ENCODE peak calls at places on chromosome 1, in four cellular contexts. B, K, H and A are unnamed samples.
A peak's percentile ranks its signal among the peaks of the same experiment; 100 is the strongest.

GRCh38 chr1:242404296-242404695 is 120.2 kb downstream of the PLD5 start:
- DNase-seq in H (no peak), K (no peak), B (no peak), A (no peak)

GRCh38 chr1:248787430-248787829 is 31.9 kb upstream of the LYPD8 start:
- DNase-seq in K (no peak), H (no peak), B (no peak), A (no peak)

GRCh38 chr1:3515774-3516480 is 61.5 kb downstream of the ARHGEF16 start:
- DNase-seq in H (no peak), K (no peak), B (no peak), A (no peak)

GRCh38 chr1:224592636-224593579 is 23.2 kb upstream of the CNIH3 start:
- DNase-seq in K (no peak), H (peak; percentile 7), B (peak; percentile 59), A (peak; percentile 17)

GRCh38 chr1:178031856-178032320 is 62.0 kb upstream of the RASAL2 start:
- DNase-seq in H (no peak), B (no peak), K (peak; percentile 93), A (peak; percentile 74)

GRCh38 chr1:186474208-186474607 is 13.3 kb upstream of the PDC start:
- DNase-seq in B (no peak), K (no peak), H (no peak), A (no peak)

GRCh38 chr1:12473596-12474329 is 144.2 kb downstream of the DHRS3 start:
- DNase-seq in H (no peak), K (no peak), B (no peak), A (no peak)

GRCh38 chr1:41515131-41515678 is 30.7 kb upstream of the EDN2 start:
- DNase-seq in H (no peak), B (no peak), K (no peak), A (no peak)

GRCh38 chr1:5649795-5650194 is 342.4 kb downstream of the NPHP4 start:
- DNase-seq in B (no peak), K (no peak), H (no peak), A (no peak)

GRCh38 chr1:221663321-221663720 is 78.6 kb downstream of the DUSP10 start:
- DNase-seq in K (no peak), H (no peak), B (peak; percentile 84), A (no peak)

GRCh38 chr1:205458777-205459566 is 3.1 kb upstream of the BLACAT1 start:
- DNase-seq in B (no peak), K (no peak), H (no peak), A (no peak)

GRCh38 chr1:151881479-151881878 is 27.8 kb downstream of the THEM4 start:
- DNase-seq in K (no peak), B (no peak), H (no peak), A (no peak)

GRCh38 chr1:150576367-150576711 is 3.1 kb downstream of the MCL1 start:
- DNase-seq in B (no peak), K (no peak), H (no peak), A (no peak)

GRCh38 chr1:162019006-162019405 is 4.7 kb downstream of the OLFML2B start:
- DNase-seq in K (no peak), B (peak; percentile 97), H (no peak), A (no peak)

GRCh38 chr1:33517596-33518250 is 45.3 kb downstream of the ZSCAN20 start:
- DNase-seq in H (no peak), K (no peak), B (no peak), A (no peak)

GRCh38 chr1:55420021-55420420 is 204.9 kb upstream of the USP24 start:
- DNase-seq in H (no peak), B (no peak), K (no peak), A (no peak)

GRCh38 chr1:20654104-20654690 is 7.0 kb downstream of the DDOST start:
- DNase-seq in H (no peak), B (no peak), K (no peak), A (no peak)

GRCh38 chr1:38777464-38777957 is 82.1 kb downstream of the RRAGC start:
- DNase-seq in B (no peak), H (no peak), K (no peak), A (no peak)

GRCh38 chr1:230832466-230832865 is 35.9 kb downstream of the C1orf198 start:
- DNase-seq in B (no peak), K (no peak), H (no peak), A (no peak)

GRCh38 chr1:115782571-115783281 is 14.2 kb upstream of the CASQ2 start:
- DNase-seq in K (no peak), H (no peak), B (peak; percentile 71), A (no peak)

GRCh38 chr1:198212675-198213074 is 55.9 kb downstream of the NEK7 start:
- DNase-seq in B (peak; percentile 69), H (no peak), K (no peak), A (no peak)

GRCh38 chr1:114353233-114353632 is 157.8 kb downstream of the TRIM33 start:
- DNase-seq in B (no peak), H (peak; percentile 29), K (peak; percentile 80), A (no peak)

GRCh38 chr1:236083650-236084385 is 18.9 kb upstream of the NID1 start:
- DNase-seq in H (no peak), K (no peak), B (no peak), A (no peak)

GRCh38 chr1:67213164-67213563 is 46.9 kb downstream of the IL23R start:
- DNase-seq in K (no peak), B (no peak), H (no peak), A (no peak)

GRCh38 chr1:119159963-119160362 is 19.5 kb upstream of the WARS2 start:
- DNase-seq in K (no peak), H (no peak), B (no peak), A (no peak)

GRCh38 chr1:226656601-226657277 is 82.3 kb downstream of the ITPKB start:
- DNase-seq in H (no peak), B (no peak), K (no peak), A (no peak)

GRCh38 chr1:150405660-150406059 is 41.7 kb downstream of the RPRD2 start:
- DNase-seq in K (no peak), H (no peak), B (no peak), A (no peak)

GRCh38 chr1:9160079-9160717 is 31.3 kb upstream of the GPR157 start:
- DNase-seq in K (no peak), B (no peak), H (no peak), A (no peak)

GRCh38 chr1:13651279-13651678 is 48.7 kb upstream of the PRDM2 start:
- DNase-seq in H (no peak), B (no peak), K (no peak), A (no peak)

GRCh38 chr1:199067483-199067882 is 428.6 kb downstream of the PTPRC start:
- DNase-seq in K (no peak), H (peak; percentile 33), B (no peak), A (no peak)

GRCh38 chr1:74964508-74964907 is 169.7 kb upstream of the LHX8 start:
- DNase-seq in H (no peak), B (no peak), K (no peak), A (no peak)

GRCh38 chr1:44545961-44546360 is 128.3 kb downstream of the TMEM53 start:
- DNase-seq in K (no peak), B (no peak), H (no peak), A (no peak)

GRCh38 chr1:233962878-233963277 is 58.4 kb downstream of the SLC35F3 start:
- DNase-seq in B (no peak), K (no peak), H (no peak), A (no peak)

GRCh38 chr1:36829066-36829465 is 205.2 kb downstream of the GRIK3 start:
- DNase-seq in K (no peak), B (no peak), H (no peak), A (no peak)

GRCh38 chr1:84708031-84708430 is 17.8 kb upstream of the SSX2IP start:
- DNase-seq in K (no peak), B (no peak), H (no peak), A (no peak)

GRCh38 chr1:89589515-89589914 is 43.4 kb upstream of the LRRC8C start:
- DNase-seq in K (no peak), B (no peak), H (no peak), A (no peak)

GRCh38 chr1:38272515-38272914 is 225.9 kb upstream of the POU3F1 start:
- DNase-seq in H (no peak), B (no peak), K (no peak), A (no peak)

GRCh38 chr1:111738133-111738435 is 1.1 kb downstream of the INKA2 start:
- DNase-seq in H (no peak), B (no peak), K (no peak), A (no peak)

GRCh38 chr1:37622131-37622530 is 12.6 kb downstream of the RSPO1 start:
- DNase-seq in H (no peak), K (no peak), B (no peak), A (no peak)

GRCh38 chr1:245614476-245614875 is 459.7 kb downstream of the KIF26B start:
- DNase-seq in K (no peak), H (no peak), B (no peak), A (peak; percentile 2)
- TF ChIP-seq CTCF in K (no peak), H (no peak), B (no peak), A (no peak)

GRCh38 chr1:29332204-29332603 is 95.9 kb downstream of the PTPRU start:
- DNase-seq in B (no peak), K (peak; percentile 29), H (no peak), A (no peak)
- TF ChIP-seq CTCF in B (peak; percentile 65), K (no peak), H (peak; percentile 58), A (peak; percentile 40)

DNA sequence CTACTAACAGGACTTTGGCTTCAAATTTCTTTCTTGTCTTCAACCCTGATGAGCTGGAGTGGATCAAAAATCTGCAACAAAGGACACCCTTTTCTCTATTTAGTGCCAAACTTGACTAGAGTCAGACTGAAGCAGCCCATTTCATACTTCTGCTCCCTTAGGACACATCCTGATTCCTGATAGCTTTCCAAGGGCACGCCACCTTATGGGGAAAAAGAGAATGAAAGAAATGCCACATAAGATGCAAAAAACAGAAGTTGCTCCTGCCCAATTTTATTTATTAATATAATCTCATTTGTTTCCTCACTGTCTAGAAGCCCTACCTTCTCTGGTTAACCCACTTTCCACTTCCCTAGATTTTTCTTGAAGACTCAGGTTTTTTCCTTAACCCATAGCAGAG is 72.7 kb upstream of the NBPF4 start:
- DNase-seq in K (no peak), B (no peak), H (no peak), A (no peak)
- TF ChIP-seq CTCF in K (no peak), B (peak; percentile 48), H (no peak), A (no peak)

DNA sequence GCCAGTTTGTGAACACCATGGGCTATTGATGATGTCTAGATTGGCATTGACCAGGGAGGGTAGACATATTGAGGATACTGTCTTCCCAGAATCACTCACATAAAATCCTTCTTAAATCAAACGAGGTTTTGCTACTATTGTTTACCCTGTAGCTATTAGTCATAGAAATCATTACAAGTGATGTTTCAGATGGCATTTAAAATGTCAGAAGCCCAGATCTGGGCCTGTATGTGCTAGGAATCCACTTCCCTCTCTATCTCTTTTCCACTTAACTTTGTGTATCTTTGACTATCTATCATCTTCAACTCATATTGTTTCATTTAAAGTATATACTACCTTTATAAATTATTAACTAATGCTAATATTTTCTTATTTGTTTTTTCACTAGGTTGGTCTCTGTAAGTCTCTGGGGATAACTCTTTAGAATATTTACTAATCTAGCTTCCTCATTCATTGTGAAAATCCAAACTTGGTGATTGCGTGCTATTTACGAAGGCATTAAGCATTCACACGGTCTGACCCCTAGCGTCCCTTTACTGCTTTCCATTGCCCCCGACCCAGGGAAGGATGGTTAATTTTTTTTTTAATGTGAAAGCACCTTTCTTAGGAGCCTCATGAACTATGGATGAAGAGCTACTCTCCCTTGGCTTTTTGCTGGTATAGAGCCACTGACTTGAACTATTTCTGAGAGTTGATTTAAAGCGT is 281.8 kb downstream of the GPATCH2 start:
- DNase-seq in H (no peak), K (no peak), B (no peak), A (no peak)
- TF ChIP-seq CTCF in H (no peak), K (no peak), B (no peak), A (no peak)

GRCh38 chr1:24392604-24392946 is 21.0 kb downstream of the STPG1 start:
- DNase-seq in K (no peak), H (no peak), B (no peak), A (no peak)
- TF ChIP-seq CTCF in K (no peak), H (no peak), B (no peak), A (no peak)

GRCh38 chr1:24112381-24113169 is 640 bp upstream of the MYOM3 start:
- DNase-seq in K (peak; percentile 65), H (peak; percentile 21), B (no peak), A (peak; percentile 76)
- TF ChIP-seq CTCF in K (peak; percentile 70), H (peak; percentile 58), B (peak; percentile 81), A (peak; percentile 63)